ENCODE peak calls at places on chromosomes 6 and 20, in four cellular contexts. V, X, E and I are unnamed samples.

GRCh38 chr6:20978176-20978614 is 443.9 kb downstream of the CDKAL1 start:
- DNase-seq in V (no peak), E (peak), X (no peak), I (no peak)

GRCh38 chr6:16698988-16699868 is 62.0 kb downstream of the ATXN1 start:
- DNase-seq in V (no peak), E (no peak), X (peak), I (no peak)

GRCh38 chr6:34021839-34022190 is 124.1 kb downstream of the GRM4 start:
- DNase-seq in X (no peak), V (no peak), E (no peak), I (no peak)

GRCh38 chr20:461254-462198 is 807 bp downstream of the TBC1D20 start:
- DNase-seq in E (no peak), V (no peak), X (no peak), I (peak)

GRCh38 chr6:44642870-44643522 is 255.5 kb downstream of the CDC5L start:
- DNase-seq in X (no peak), E (no peak), V (no peak), I (no peak)

GRCh38 chr6:116387374-116387773 is 16.6 kb downstream of the DSE start:
- DNase-seq in X (no peak), V (no peak), E (no peak), I (no peak)

GRCh38 chr6:81891869-81892268 is 139.4 kb upstream of the TENT5A start:
- DNase-seq in V (no peak), X (no peak), E (no peak), I (no peak)

GRCh38 chr20:63968136-63968927 is 1.4 kb downstream of the ZNF512B start:
- DNase-seq in V (no peak), E (no peak), X (no peak), I (no peak)

GRCh38 chr6:113809818-113810217 is 47.3 kb upstream of the MARCKS start:
- DNase-seq in V (no peak), X (no peak), E (peak), I (no peak)

GRCh38 chr6:143963158-143963919 is 44.7 kb downstream of the PLAGL1 start:
- DNase-seq in V (no peak), E (no peak), X (no peak), I (no peak)

GRCh38 chr6:132320007-132320406 is 81.3 kb downstream of the MOXD1 start:
- DNase-seq in V (no peak), E (no peak), X (no peak), I (no peak)

GRCh38 chr20:9884666-9885065 is 45.8 kb upstream of the PAK5 start:
- DNase-seq in X (no peak), V (no peak), E (no peak), I (no peak)

GRCh38 chr20:22716824-22717351 is 132.5 kb upstream of the FOXA2 start:
- DNase-seq in E (no peak), X (no peak), V (no peak), I (no peak)

GRCh38 chr6:40391851-40392595 is 195.1 kb downstream of the LRFN2 start:
- DNase-seq in E (no peak), V (no peak), X (no peak), I (no peak)

GRCh38 chr6:97969065-97969464 is 686.0 kb upstream of the MMS22L start:
- DNase-seq in V (no peak), X (no peak), E (no peak), I (no peak)

GRCh38 chr20:15705975-15706374 is 867.3 kb downstream of the KIF16B start:
- DNase-seq in X (no peak), E (no peak), V (no peak), I (no peak)

GRCh38 chr6:142429195-142429594 is 127.4 kb downstream of the ADGRG6 start:
- DNase-seq in E (no peak), X (no peak), V (no peak), I (no peak)

GRCh38 chr6:169177516-169178196 is 76.0 kb downstream of the THBS2 start:
- DNase-seq in X (no peak), V (no peak), E (no peak), I (no peak)

GRCh38 chr6:81950877-81951276 is 198.4 kb upstream of the TENT5A start:
- DNase-seq in V (no peak), E (peak), X (no peak), I (no peak)

GRCh38 chr6:9659848-9660247 is 755.0 kb downstream of the TFAP2A start:
- DNase-seq in E (no peak), V (no peak), X (no peak), I (no peak)

GRCh38 chr6:162377735-162378134 is 349.8 kb downstream of the PRKN start:
- DNase-seq in X (no peak), E (no peak), V (no peak), I (no peak)

GRCh38 chr20:61067221-61067620 is 184.8 kb upstream of the CDH4 start:
- DNase-seq in X (no peak), E (no peak), V (no peak), I (no peak)

GRCh38 chr6:109237082-109237985 is 142.0 kb downstream of the CEP57L1 start:
- DNase-seq in E (no peak), V (peak), X (no peak), I (no peak)

GRCh38 chr6:127077886-127078285 is 40.6 kb upstream of the RSPO3 start:
- DNase-seq in E (no peak), X (no peak), V (no peak), I (no peak)

GRCh38 chr6:117677553-117678131 is 2.4 kb downstream of the NUS1 start:
- DNase-seq in X (no peak), E (no peak), V (no peak), I (no peak)

GRCh38 chr6:56148488-56149190 is 98.7 kb downstream of the COL21A1 start:
- DNase-seq in V (no peak), E (no peak), X (no peak), I (no peak)

GRCh38 chr20:45867811-45868176 is 10.4 kb downstream of the ZSWIM3 start:
- DNase-seq in V (no peak), X (no peak), E (no peak), I (no peak)

GRCh38 chr20:5859611-5860010 is 90.7 kb downstream of the TRMT6 start:
- DNase-seq in X (no peak), E (no peak), V (no peak), I (no peak)

GRCh38 chr6:96909826-96910225 is 12.1 kb upstream of the NDUFAF4 start:
- DNase-seq in X (no peak), V (no peak), E (no peak), I (no peak)

GRCh38 chr6:7905416-7905815 is 5.2 kb downstream of the TXNDC5 start:
- DNase-seq in V (no peak), X (no peak), E (no peak), I (no peak)

GRCh38 chr6:80254716-80255115 is 148.2 kb downstream of the BCKDHB start:
- DNase-seq in E (no peak), X (peak), V (no peak), I (no peak)

GRCh38 chr6:146543940-146544661 is 468 bp downstream of the RAB32 start:
- DNase-seq in X (peak), E (no peak), V (no peak), I (peak)

GRCh38 chr6:157755752-157756411 is 67.2 kb upstream of the SNX9 start:
- DNase-seq in X (no peak), E (no peak), V (no peak), I (no peak)

GRCh38 chr20:47206962-47207641 is 149.4 kb downstream of the ZMYND8 start:
- DNase-seq in X (no peak), E (no peak), V (no peak), I (peak)

GRCh38 chr6:13288969-13289391 is 39.4 kb downstream of the TBC1D7 start:
- DNase-seq in V (no peak), X (no peak), E (no peak), I (no peak)

GRCh38 chr20:37564388-37565133 is 36.9 kb upstream of the BLCAP start:
- DNase-seq in V (peak), X (peak), E (no peak), I (peak)

GRCh38 chr6:21808551-21809181 is 215.1 kb downstream of the SOX4 start:
- DNase-seq in X (no peak), E (no peak), V (no peak), I (no peak)

GRCh38 chr20:50041238-50041915 is 58.6 kb downstream of the SNAI1 start:
- DNase-seq in X (no peak), E (no peak), V (no peak), I (no peak)

GRCh38 chr6:1724616-1725015 is 114.9 kb downstream of the FOXC1 start:
- DNase-seq in X (no peak), V (no peak), E (no peak), I (no peak)
- TF ChIP-seq CREM in X (no peak), V (no peak), E (no peak), I (no peak)

DNA sequence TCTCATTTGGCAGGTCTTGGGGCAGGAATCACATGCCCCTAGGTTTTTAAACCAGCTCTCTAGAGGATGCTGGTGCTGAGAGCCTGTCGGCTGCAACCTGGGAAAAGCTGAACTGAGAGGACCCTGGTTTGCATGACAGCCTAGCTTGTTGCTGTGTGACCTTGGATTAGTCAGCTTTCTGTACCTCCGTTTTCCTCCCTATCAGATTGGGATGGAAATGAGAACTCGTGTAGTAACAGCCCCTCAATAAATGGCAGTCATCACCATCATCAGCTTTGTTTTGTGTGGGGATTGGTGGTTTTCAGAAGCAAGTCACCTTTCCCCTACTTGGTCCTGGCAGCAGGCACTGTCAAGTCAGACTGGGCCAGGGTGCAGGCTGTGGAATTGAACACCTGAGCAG is 75.2 kb upstream of the MYL9 start:
- DNase-seq in X (no peak), V (no peak), E (no peak), I (no peak)
- TF ChIP-seq CREM in X (no peak), V (no peak), E (no peak), I (no peak)

GRCh38 chr6:83430606-83431544 is at the start of gene ME1:
- DNase-seq in E (peak), V (peak), X (no peak), I (peak)
- TF ChIP-seq CREM in E (no peak), V (peak), X (no peak), I (no peak)

DNA sequence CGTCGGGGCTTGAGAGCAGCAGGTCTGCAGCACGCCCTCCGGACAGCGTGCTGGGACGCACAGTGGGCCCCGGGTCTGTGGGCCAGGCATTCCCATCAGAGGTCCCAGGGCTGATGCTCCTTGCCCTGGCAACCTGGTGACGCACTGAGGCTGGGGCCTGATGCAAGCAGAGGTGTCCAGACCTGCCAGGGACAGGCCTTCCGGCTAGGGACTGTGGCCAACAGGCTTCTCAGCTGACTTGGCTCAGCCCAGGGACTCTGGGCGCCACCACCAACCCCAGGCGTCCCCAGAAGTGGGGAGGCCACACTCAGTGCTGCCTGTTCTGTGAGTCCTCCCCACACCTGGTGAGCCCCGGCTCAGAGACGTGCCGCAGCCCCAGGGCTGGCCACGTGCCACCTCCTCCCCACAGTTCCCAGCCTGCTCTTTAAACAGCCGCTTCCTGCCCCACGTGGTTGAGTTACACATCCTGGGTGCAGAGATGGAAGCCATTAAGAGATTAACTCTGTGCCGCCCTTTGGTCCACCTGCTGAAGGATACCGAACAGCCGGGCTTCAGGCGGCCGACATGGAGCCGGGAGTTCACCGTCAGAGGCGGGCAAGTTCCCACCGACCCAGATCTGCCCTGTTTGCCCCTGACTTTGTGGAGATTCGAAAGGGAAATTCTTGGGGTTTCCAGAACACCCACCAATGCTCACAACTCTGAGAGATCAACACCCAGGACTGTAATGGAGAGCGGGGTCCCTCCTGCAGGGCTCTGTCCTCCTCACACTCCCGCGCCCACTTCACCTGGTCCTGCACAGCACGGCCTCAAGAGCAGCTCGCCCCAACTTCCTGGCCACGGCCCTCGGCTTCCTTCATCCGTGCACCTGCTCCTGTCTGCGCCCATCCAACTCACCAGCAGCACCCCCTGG is 37.6 kb upstream of the ZBP1 start:
- DNase-seq in E (no peak), X (peak), V (no peak), I (peak)
- TF ChIP-seq CREM in E (no peak), X (no peak), V (no peak), I (no peak)

GRCh38 chr20:13236990-13237720 is 16.1 kb downstream of the ISM1 start:
- DNase-seq in V (no peak), X (no peak), E (no peak), I (no peak)
- TF ChIP-seq CREM in V (no peak), X (no peak), E (no peak), I (no peak)

DNA sequence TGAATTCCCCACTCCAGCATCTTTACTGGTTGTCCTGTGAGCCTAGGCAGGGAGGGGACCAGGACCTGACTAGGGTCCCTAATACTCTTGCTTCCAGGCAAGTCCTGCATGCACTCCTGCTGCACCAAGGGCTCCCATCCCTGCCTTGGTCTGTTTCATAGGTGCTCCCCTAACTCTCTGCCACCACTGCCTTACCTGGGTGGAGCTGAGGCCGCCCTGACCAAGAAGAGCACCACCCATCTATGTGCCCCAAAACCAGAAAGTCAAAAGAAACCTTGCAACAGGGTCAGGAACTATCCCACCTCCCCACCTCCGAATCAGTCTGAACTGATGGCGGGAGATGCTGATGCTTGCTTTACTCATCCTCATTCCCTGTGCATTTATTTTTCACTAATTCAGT is 23.6 kb downstream of the HLA-G start:
- DNase-seq in V (no peak), X (no peak), E (no peak), I (no peak)
- TF ChIP-seq CREM in V (no peak), X (no peak), E (no peak), I (no peak)